ENCODE peak calls at places on chromosomes 13 and 19, in ten cellular contexts. G, S, B, Y, F, R, I, N, O and C are unnamed samples. For H3K36me3 and H4K20me1, the result is how much of the 10 kb centered on the place peaks cover.

GRCh38 chr19:7734220-7735203 is 2.6 kb upstream of the CLEC4G start:
- DNase-seq in G (no peak), S (no peak), B (no peak), Y (no peak), F (no peak), R (no peak), I (no peak), N (no peak), O (peak), C (no peak)

GRCh38 chr19:27964165-27964564 is 1248.8 kb downstream of the UQCRFS1 start:
- DNase-seq in G (peak), S (no peak), B (no peak), Y (no peak), F (no peak), R (no peak), I (no peak), N (no peak), O (peak), C (no peak)

GRCh38 chr19:34669305-34669704 is 7.7 kb downstream of the SCGB2B2 start:
- DNase-seq in G (no peak), S (no peak), B (no peak), Y (no peak), F (no peak), R (no peak), I (no peak), N (no peak), O (no peak), C (no peak)

GRCh38 chr13:50850445-50850844 is 7.0 kb upstream of the DLEU7 start:
- DNase-seq in G (no peak), S (no peak), B (no peak), Y (no peak), F (no peak), R (no peak), I (no peak), N (no peak), O (no peak), C (no peak)

GRCh38 chr13:47396915-47397314 is 500.1 kb upstream of the HTR2A start:
- DNase-seq in G (no peak), S (no peak), B (no peak), Y (no peak), F (no peak), R (no peak), I (no peak), N (no peak), O (no peak), C (peak)

GRCh38 chr13:109790071-109790470 is 3.7 kb upstream of the IRS2 start:
- DNase-seq in G (no peak), S (no peak), B (no peak), Y (no peak), F (no peak), R (no peak), I (no peak), N (no peak), O (peak), C (no peak)

GRCh38 chr13:25276748-25277147 is 10.5 kb downstream of the MTMR6 start:
- DNase-seq in G (peak), S (peak), B (no peak), Y (no peak), F (peak), R (no peak), I (no peak), N (peak), O (peak), C (no peak)

GRCh38 chr19:7905859-7906258 is 2.2 kb downstream of the MAP2K7 start:
- DNase-seq in G (no peak), S (no peak), B (no peak), Y (no peak), F (no peak), R (no peak), I (no peak), N (no peak), O (no peak), C (no peak)

GRCh38 chr19:19866599-19867248 is 1.0 kb downstream of the ZNF253 start:
- DNase-seq in G (peak), S (no peak), B (peak), Y (peak), F (peak), R (peak), I (peak), N (no peak), O (peak), C (peak)

GRCh38 chr13:29978211-29978610 is 127.8 kb upstream of the UBL3 start:
- DNase-seq in G (no peak), S (peak), B (no peak), Y (no peak), F (peak), R (no peak), I (no peak), N (no peak), O (peak), C (no peak)

GRCh38 chr19:50205681-50206138 is 2.3 kb downstream of the MYH14 start:
- DNase-seq in G (no peak), S (no peak), B (peak), Y (no peak), F (no peak), R (no peak), I (no peak), N (no peak), O (no peak), C (peak)

GRCh38 chr19:33806434-33806881 is 9.8 kb downstream of the KCTD15 start:
- DNase-seq in G (no peak), S (no peak), B (no peak), Y (no peak), F (no peak), R (no peak), I (no peak), N (no peak), O (no peak), C (no peak)

GRCh38 chr13:73851104-73851503 is 283.1 kb downstream of the KLF12 start:
- DNase-seq in G (no peak), S (peak), B (no peak), Y (no peak), F (no peak), R (no peak), I (no peak), N (peak), O (peak), C (no peak)

GRCh38 chr13:72397265-72397664 is 330.2 kb downstream of the MZT1 start:
- DNase-seq in G (no peak), S (no peak), B (no peak), Y (no peak), F (no peak), R (no peak), I (no peak), N (no peak), O (no peak), C (no peak)

GRCh38 chr19:57233207-57233606 is 2.4 kb downstream of the AURKC start:
- DNase-seq in G (no peak), S (no peak), B (no peak), Y (no peak), F (no peak), R (no peak), I (no peak), N (no peak), O (no peak), C (no peak)

GRCh38 chr13:36130542-36131214 is 504 bp downstream of the DCLK1 start:
- DNase-seq in G (no peak), S (no peak), B (peak), Y (no peak), F (no peak), R (no peak), I (no peak), N (no peak), O (peak), C (peak)

GRCh38 chr13:111460548-111461444 is 140.4 kb downstream of the TEX29 start:
- DNase-seq in G (peak), S (peak), B (peak), Y (no peak), F (peak), R (no peak), I (no peak), N (peak), O (peak), C (peak)

GRCh38 chr13:71712988-71713653 is 153.9 kb downstream of the DACH1 start:
- DNase-seq in G (peak), S (no peak), B (peak), Y (no peak), F (no peak), R (no peak), I (no peak), N (no peak), O (no peak), C (peak)

GRCh38 chr19:13132471-13133166 is 14.6 kb downstream of the NACC1 start:
- DNase-seq in G (peak), S (peak), B (peak), Y (no peak), F (peak), R (no peak), I (no peak), N (peak), O (peak), C (no peak)

GRCh38 chr13:111317571-111318360 is 2.7 kb upstream of the TEX29 start:
- DNase-seq in G (no peak), S (no peak), B (no peak), Y (no peak), F (no peak), R (no peak), I (no peak), N (no peak), O (no peak), C (no peak)

GRCh38 chr19:15937771-15938170 is 3.4 kb upstream of the CYP4F11 start:
- DNase-seq in G (no peak), S (no peak), B (no peak), Y (no peak), F (no peak), R (no peak), I (no peak), N (no peak), O (no peak), C (no peak)

GRCh38 chr13:77829963-77830362 is 88.7 kb downstream of the EDNRB start:
- DNase-seq in G (no peak), S (no peak), B (no peak), Y (no peak), F (no peak), R (no peak), I (no peak), N (no peak), O (no peak), C (no peak)

GRCh38 chr13:77831870-77832269 is 86.8 kb downstream of the EDNRB start:
- DNase-seq in G (no peak), S (no peak), B (no peak), Y (no peak), F (no peak), R (no peak), I (no peak), N (no peak), O (no peak), C (no peak)

GRCh38 chr13:77832339-77833100 is 86.1 kb downstream of the EDNRB start:
- DNase-seq in G (peak), S (peak), B (no peak), Y (no peak), F (no peak), R (no peak), I (no peak), N (no peak), O (peak), C (no peak)

GRCh38 chr13:77827350-77827749 is 91.3 kb downstream of the EDNRB start:
- DNase-seq in G (no peak), S (no peak), B (no peak), Y (no peak), F (no peak), R (no peak), I (no peak), N (no peak), O (no peak), C (no peak)

GRCh38 chr13:77828815-77829214 is 89.8 kb downstream of the EDNRB start:
- DNase-seq in G (no peak), S (no peak), B (no peak), Y (no peak), F (no peak), R (no peak), I (no peak), N (no peak), O (no peak), C (no peak)
- H2AFZ ChIP-seq in G (no peak), S (no peak), B (no peak), Y (no peak), F (no peak), R (no peak), I (no peak), N (no peak), O (peak), C (peak)

DNA sequence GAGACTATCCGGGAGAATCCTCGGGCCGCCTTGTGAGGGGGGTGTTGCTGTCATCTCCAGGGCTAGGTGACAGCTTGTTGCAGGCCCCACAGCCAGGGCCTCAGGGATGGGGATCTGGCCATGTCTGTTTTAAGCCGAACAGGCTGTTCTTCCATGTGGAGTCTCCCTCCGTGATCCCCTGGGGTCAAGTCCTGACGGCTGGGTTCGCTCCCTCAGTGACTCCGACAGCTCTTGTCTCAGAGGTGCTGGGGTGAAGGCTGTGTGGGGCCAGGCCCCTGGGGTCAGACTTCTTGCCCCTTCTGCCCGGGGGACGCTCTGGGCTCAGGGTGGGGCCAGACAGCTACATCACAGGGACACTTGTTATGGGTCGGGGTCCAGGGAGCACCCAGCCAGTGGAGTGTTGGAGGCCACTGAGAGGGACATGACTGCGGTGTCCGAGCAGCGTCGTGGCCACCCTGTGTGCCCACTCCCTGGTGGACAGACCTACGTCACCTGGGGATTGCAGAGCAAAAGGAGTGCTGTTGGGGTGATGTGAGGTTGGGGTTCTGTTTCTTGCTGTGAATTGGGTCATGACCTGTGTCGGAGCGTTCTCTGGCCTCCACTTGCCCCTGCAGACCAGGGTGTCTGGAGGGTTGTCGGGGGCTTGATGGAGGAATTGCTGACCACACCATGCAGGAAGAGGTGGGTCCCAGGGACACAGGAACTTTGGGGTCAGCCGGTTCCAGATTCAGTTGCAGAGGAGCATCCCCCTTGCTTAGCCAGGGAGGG is 21.5 kb downstream of the EPN1 start:
- DNase-seq in G (no peak), S (no peak), B (no peak), Y (no peak), F (no peak), R (no peak), I (no peak), N (no peak), O (no peak), C (no peak)
- H3K36me3 ChIP-seq in G (under half), S (under half), B (under half), Y (under half), F (under half), R (half or more), I (under half), N (under half), O (under half), C (under half)

GRCh38 chr19:4062576-4063368 is 3.9 kb downstream of the ZBTB7A start:
- DNase-seq in G (no peak), S (no peak), B (no peak), Y (no peak), F (no peak), R (no peak), I (no peak), N (no peak), O (peak), C (peak)

GRCh38 chr19:4065430-4066175 is 1.1 kb downstream of the ZBTB7A start:
- DNase-seq in G (peak), S (peak), B (peak), Y (peak), F (peak), R (peak), I (peak), N (peak), O (peak), C (peak)

GRCh38 chr19:4064551-4065260 is 2.0 kb downstream of the ZBTB7A start:
- DNase-seq in G (peak), S (no peak), B (peak), Y (no peak), F (no peak), R (peak), I (no peak), N (no peak), O (peak), C (peak)

GRCh38 chr19:4063369-4064072 is 3.2 kb downstream of the ZBTB7A start:
- DNase-seq in G (no peak), S (no peak), B (peak), Y (no peak), F (no peak), R (no peak), I (no peak), N (no peak), O (peak), C (peak)

GRCh38 chr19:4064073-4064550 is 2.6 kb downstream of the ZBTB7A start:
- DNase-seq in G (peak), S (peak), B (peak), Y (no peak), F (no peak), R (no peak), I (no peak), N (peak), O (peak), C (no peak)
- H4K20me1 ChIP-seq in G (under half), S (half or more), B (half or more), Y (under half), F (under half), R (half or more), I (under half), N (under half), O (under half), C (under half)

GRCh38 chr19:4873930-4874329 is 6.5 kb upstream of the PLIN3 start:
- DNase-seq in G (no peak), S (no peak), B (no peak), Y (no peak), F (no peak), R (peak), I (no peak), N (no peak), O (no peak), C (no peak)

GRCh38 chr19:4878491-4878968 is 11.1 kb upstream of the PLIN3 start:
- DNase-seq in G (no peak), S (no peak), B (no peak), Y (no peak), F (no peak), R (peak), I (no peak), N (no peak), O (no peak), C (peak)

GRCh38 chr19:4879041-4879440 is 11.6 kb upstream of the PLIN3 start:
- DNase-seq in G (no peak), S (no peak), B (no peak), Y (no peak), F (no peak), R (no peak), I (no peak), N (no peak), O (no peak), C (no peak)

DNA sequence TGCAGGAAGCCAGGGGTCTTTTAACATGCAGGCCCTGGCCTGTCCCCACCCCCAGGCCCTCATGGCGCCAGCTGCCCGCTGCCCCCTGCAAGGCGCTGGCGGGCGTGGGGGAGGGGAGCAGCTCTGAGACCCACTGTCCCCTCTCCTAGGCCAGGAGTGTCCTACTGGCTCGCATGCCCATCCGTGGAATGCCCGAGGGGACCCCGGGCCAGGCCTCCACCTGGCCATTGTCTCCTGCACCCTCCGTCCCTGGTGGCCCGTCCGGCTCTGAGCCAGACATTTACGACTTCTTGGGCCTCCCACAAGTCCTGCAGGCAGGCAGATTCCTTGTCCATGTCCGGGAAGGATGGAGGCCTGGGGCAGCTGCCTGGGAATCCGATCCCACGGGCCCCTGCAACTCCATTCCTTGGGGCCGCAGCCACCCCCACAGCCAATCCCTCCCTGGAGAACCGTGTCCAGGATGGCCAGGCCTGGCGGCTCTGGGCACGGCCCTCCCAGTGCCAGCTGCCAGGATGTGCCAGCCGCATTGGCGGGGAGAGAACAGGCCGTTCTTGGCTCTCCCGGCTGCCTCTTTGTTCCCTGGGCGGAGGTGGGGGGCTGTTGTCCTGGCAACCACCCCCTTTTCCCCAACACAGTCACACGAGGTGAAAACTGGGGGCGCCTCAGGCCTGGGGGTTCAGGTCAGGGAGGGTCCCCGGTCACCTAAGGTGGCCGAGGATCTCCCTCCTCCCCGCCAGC is 10.5 kb upstream of the PLIN3 start:
- DNase-seq in G (no peak), S (no peak), B (no peak), Y (no peak), F (no peak), R (peak), I (no peak), N (no peak), O (no peak), C (peak)
- H2AFZ ChIP-seq in G (peak), S (peak), B (no peak), Y (peak), F (peak), R (no peak), I (no peak), N (no peak), O (no peak), C (peak)

GRCh38 chr19:9498183-9498902 is at the start of gene ZNF560:
- DNase-seq in G (peak), S (peak), B (no peak), Y (no peak), F (peak), R (peak), I (no peak), N (no peak), O (peak), C (peak)

DNA sequence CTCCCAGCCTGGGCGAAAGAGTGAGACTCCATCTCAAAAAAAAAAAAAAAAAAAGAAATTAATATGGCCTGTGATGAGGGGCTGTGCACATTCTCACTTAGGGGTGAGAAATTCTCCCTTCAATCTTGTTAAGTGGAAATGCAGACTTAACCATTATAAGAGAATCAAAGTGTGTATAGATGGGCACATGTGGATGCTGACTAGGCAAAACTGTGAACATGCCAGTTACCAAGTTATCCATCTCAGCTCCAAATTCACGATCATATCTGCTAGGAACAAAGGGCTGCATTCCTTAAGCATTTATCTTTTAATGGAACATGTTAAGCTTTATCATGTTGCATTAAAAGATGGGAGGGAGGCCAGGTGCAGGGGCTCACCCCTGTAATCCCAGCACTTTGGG is 4.3 kb downstream of the ZNF560 start:
- DNase-seq in G (no peak), S (no peak), B (no peak), Y (no peak), F (no peak), R (no peak), I (no peak), N (no peak), O (no peak), C (no peak)
- H3K36me3 ChIP-seq in G (under half), S (under half), B (under half), Y (under half), F (under half), R (under half), I (under half), N (under half), O (under half), C (under half)

GRCh38 chr19:17145546-17146497 is 69.3 kb upstream of the USE1 start:
- DNase-seq in G (no peak), S (no peak), B (no peak), Y (no peak), F (no peak), R (no peak), I (no peak), N (no peak), O (no peak), C (no peak)
- H4K20me1 ChIP-seq in G (under half), S (under half), B (under half), Y (under half), F (under half), R (under half), I (under half), N (under half), O (under half), C (under half)

GRCh38 chr13:102394158-102395053 is 7.4 kb downstream of the FGF14 start:
- DNase-seq in G (peak), S (peak), B (peak), Y (peak), F (peak), R (peak), I (peak), N (no peak), O (peak), C (peak)
- H2AFZ ChIP-seq in G (peak), S (peak), B (peak), Y (peak), F (peak), R (peak), I (peak), N (no peak), O (peak), C (peak)